ENCODE peak calls at places on chromosomes 3 and 15, in ten cellular contexts. One of them, this sample, is unnamed.

GRCh38 chr15:55683366-55683765 is 59.6 kb downstream of the PRTG start:
- DNase-seq in AG09309: peak; percentile 14
- DNase-seq in fibroblast of the aortic adventitia: peak; percentile 90
- DNase-seq in AG04450: no peak
- DNase-seq in activated B cell treated with CpG ODN at 0.5 μM for 24 hours: no peak
- DNase-seq in choroid plexus epithelial cell: peak; percentile 15
- DNase-seq in Peyer's patch: no peak
- DNase-seq in HFF-Myc: no peak
- DNase-seq in RWPE1: no peak
- DNase-seq in progenitor cell of endocrine pancreas: no peak
- DNase-seq in this sample: no peak

GRCh38 chr3:18830087-18830486 is 318.2 kb upstream of the KCNH8 start:
- DNase-seq in AG09309: no peak
- DNase-seq in fibroblast of the aortic adventitia: no peak
- DNase-seq in AG04450: no peak
- DNase-seq in activated B cell treated with CpG ODN at 0.5 μM for 24 hours: no peak
- DNase-seq in choroid plexus epithelial cell: no peak
- DNase-seq in Peyer's patch: no peak
- DNase-seq in HFF-Myc: no peak
- DNase-seq in RWPE1: no peak
- DNase-seq in progenitor cell of endocrine pancreas: no peak
- DNase-seq in this sample: no peak

GRCh38 chr15:37764733-37765191 is 169.7 kb upstream of the TMCO5A start:
- DNase-seq in AG09309: peak; percentile 8
- DNase-seq in fibroblast of the aortic adventitia: peak; percentile 83
- DNase-seq in AG04450: peak; percentile 15
- DNase-seq in activated B cell treated with CpG ODN at 0.5 μM for 24 hours: no peak
- DNase-seq in choroid plexus epithelial cell: peak; percentile 87
- DNase-seq in Peyer's patch: peak; percentile 60
- DNase-seq in HFF-Myc: peak; percentile 56
- DNase-seq in RWPE1: peak; percentile 36
- DNase-seq in progenitor cell of endocrine pancreas: no peak
- DNase-seq in this sample: peak; percentile 14

GRCh38 chr3:73192036-73192738 is 130.7 kb downstream of the EBLN2 start:
- DNase-seq in AG09309: no peak
- DNase-seq in fibroblast of the aortic adventitia: no peak
- DNase-seq in AG04450: no peak
- DNase-seq in activated B cell treated with CpG ODN at 0.5 μM for 24 hours: no peak
- DNase-seq in choroid plexus epithelial cell: no peak
- DNase-seq in Peyer's patch: no peak
- DNase-seq in HFF-Myc: no peak
- DNase-seq in RWPE1: no peak
- DNase-seq in progenitor cell of endocrine pancreas: no peak
- DNase-seq in this sample: no peak

GRCh38 chr3:127775398-127776109 is 46.8 kb downstream of the MGLL start:
- DNase-seq in AG09309: no peak
- DNase-seq in fibroblast of the aortic adventitia: peak; percentile 64
- DNase-seq in AG04450: peak; percentile 43
- DNase-seq in activated B cell treated with CpG ODN at 0.5 μM for 24 hours: no peak
- DNase-seq in choroid plexus epithelial cell: peak; percentile 60
- DNase-seq in Peyer's patch: no peak
- DNase-seq in HFF-Myc: no peak
- DNase-seq in RWPE1: no peak
- DNase-seq in progenitor cell of endocrine pancreas: no peak
- DNase-seq in this sample: peak; percentile 14

GRCh38 chr3:126606021-126606420 is 47.3 kb upstream of the C3orf22 start:
- DNase-seq in AG09309: no peak
- DNase-seq in fibroblast of the aortic adventitia: no peak
- DNase-seq in AG04450: no peak
- DNase-seq in activated B cell treated with CpG ODN at 0.5 μM for 24 hours: no peak
- DNase-seq in choroid plexus epithelial cell: no peak
- DNase-seq in Peyer's patch: no peak
- DNase-seq in HFF-Myc: no peak
- DNase-seq in RWPE1: no peak
- DNase-seq in progenitor cell of endocrine pancreas: no peak
- DNase-seq in this sample: no peak

GRCh38 chr3:45507820-45508317 is 86.7 kb upstream of the LIMD1 start:
- DNase-seq in AG09309: no peak
- DNase-seq in fibroblast of the aortic adventitia: peak; percentile 29
- DNase-seq in AG04450: no peak
- DNase-seq in activated B cell treated with CpG ODN at 0.5 μM for 24 hours: no peak
- DNase-seq in choroid plexus epithelial cell: peak; percentile 94
- DNase-seq in Peyer's patch: no peak
- DNase-seq in HFF-Myc: peak; percentile 30
- DNase-seq in RWPE1: no peak
- DNase-seq in progenitor cell of endocrine pancreas: no peak
- DNase-seq in this sample: peak; percentile 49

GRCh38 chr3:43489918-43490317 is 131.9 kb downstream of the ANO10 start:
- DNase-seq in AG09309: no peak
- DNase-seq in fibroblast of the aortic adventitia: no peak
- DNase-seq in AG04450: no peak
- DNase-seq in activated B cell treated with CpG ODN at 0.5 μM for 24 hours: no peak
- DNase-seq in choroid plexus epithelial cell: no peak
- DNase-seq in Peyer's patch: no peak
- DNase-seq in HFF-Myc: no peak
- DNase-seq in RWPE1: no peak
- DNase-seq in progenitor cell of endocrine pancreas: no peak
- DNase-seq in this sample: no peak

GRCh38 chr3:128605091-128606046 is 45.2 kb downstream of the RPN1 start:
- DNase-seq in AG09309: no peak
- DNase-seq in fibroblast of the aortic adventitia: no peak
- DNase-seq in AG04450: no peak
- DNase-seq in activated B cell treated with CpG ODN at 0.5 μM for 24 hours: no peak
- DNase-seq in choroid plexus epithelial cell: no peak
- DNase-seq in Peyer's patch: no peak
- DNase-seq in HFF-Myc: no peak
- DNase-seq in RWPE1: no peak
- DNase-seq in progenitor cell of endocrine pancreas: no peak
- DNase-seq in this sample: no peak

GRCh38 chr15:95875141-95875643 is 455.3 kb upstream of the NR2F2 start:
- DNase-seq in AG09309: peak; percentile 51
- DNase-seq in fibroblast of the aortic adventitia: peak; percentile 57
- DNase-seq in AG04450: no peak
- DNase-seq in activated B cell treated with CpG ODN at 0.5 μM for 24 hours: no peak
- DNase-seq in choroid plexus epithelial cell: peak; percentile 85
- DNase-seq in Peyer's patch: no peak
- DNase-seq in HFF-Myc: peak; percentile 74
- DNase-seq in RWPE1: peak; percentile 30
- DNase-seq in progenitor cell of endocrine pancreas: no peak
- DNase-seq in this sample: no peak

GRCh38 chr3:113769551-113769950 is 22.7 kb downstream of the ATP6V1A start:
- DNase-seq in AG09309: no peak
- DNase-seq in fibroblast of the aortic adventitia: peak; percentile 65
- DNase-seq in AG04450: no peak
- DNase-seq in activated B cell treated with CpG ODN at 0.5 μM for 24 hours: no peak
- DNase-seq in choroid plexus epithelial cell: peak; percentile 72
- DNase-seq in Peyer's patch: no peak
- DNase-seq in HFF-Myc: no peak
- DNase-seq in RWPE1: peak; percentile 55
- DNase-seq in progenitor cell of endocrine pancreas: no peak
- DNase-seq in this sample: no peak

GRCh38 chr3:114450008-114450596 is 156.3 kb downstream of the TIGIT start:
- DNase-seq in AG09309: no peak
- DNase-seq in fibroblast of the aortic adventitia: no peak
- DNase-seq in AG04450: no peak
- DNase-seq in activated B cell treated with CpG ODN at 0.5 μM for 24 hours: no peak
- DNase-seq in choroid plexus epithelial cell: no peak
- DNase-seq in Peyer's patch: no peak
- DNase-seq in HFF-Myc: no peak
- DNase-seq in RWPE1: no peak
- DNase-seq in progenitor cell of endocrine pancreas: no peak
- DNase-seq in this sample: no peak

GRCh38 chr3:156532730-156533129 is 22.2 kb downstream of the SSR3 start:
- DNase-seq in AG09309: no peak
- DNase-seq in fibroblast of the aortic adventitia: no peak
- DNase-seq in AG04450: no peak
- DNase-seq in activated B cell treated with CpG ODN at 0.5 μM for 24 hours: no peak
- DNase-seq in choroid plexus epithelial cell: peak; percentile 42
- DNase-seq in Peyer's patch: no peak
- DNase-seq in HFF-Myc: no peak
- DNase-seq in RWPE1: no peak
- DNase-seq in progenitor cell of endocrine pancreas: no peak
- DNase-seq in this sample: no peak

GRCh38 chr15:65082303-65082958 is 5.9 kb downstream of the KBTBD13 start:
- DNase-seq in AG09309: no peak
- DNase-seq in fibroblast of the aortic adventitia: no peak
- DNase-seq in AG04450: no peak
- DNase-seq in activated B cell treated with CpG ODN at 0.5 μM for 24 hours: no peak
- DNase-seq in choroid plexus epithelial cell: no peak
- DNase-seq in Peyer's patch: peak; percentile 69
- DNase-seq in HFF-Myc: no peak
- DNase-seq in RWPE1: no peak
- DNase-seq in progenitor cell of endocrine pancreas: no peak
- DNase-seq in this sample: no peak

GRCh38 chr3:194928831-194929594 is 243.3 kb downstream of the FAM43A start:
- DNase-seq in AG09309: no peak
- DNase-seq in fibroblast of the aortic adventitia: peak; percentile 46
- DNase-seq in AG04450: no peak
- DNase-seq in activated B cell treated with CpG ODN at 0.5 μM for 24 hours: no peak
- DNase-seq in choroid plexus epithelial cell: no peak
- DNase-seq in Peyer's patch: no peak
- DNase-seq in HFF-Myc: no peak
- DNase-seq in RWPE1: no peak
- DNase-seq in progenitor cell of endocrine pancreas: no peak
- DNase-seq in this sample: peak; percentile 23

GRCh38 chr3:100789582-100789981 is 80.3 kb downstream of the TFG start:
- DNase-seq in AG09309: no peak
- DNase-seq in fibroblast of the aortic adventitia: no peak
- DNase-seq in AG04450: no peak
- DNase-seq in activated B cell treated with CpG ODN at 0.5 μM for 24 hours: no peak
- DNase-seq in choroid plexus epithelial cell: peak; percentile 25
- DNase-seq in Peyer's patch: no peak
- DNase-seq in HFF-Myc: no peak
- DNase-seq in RWPE1: no peak
- DNase-seq in progenitor cell of endocrine pancreas: no peak
- DNase-seq in this sample: no peak

GRCh38 chr3:125406070-125406469 is 30.9 kb upstream of the ZNF148 start:
- DNase-seq in AG09309: no peak
- DNase-seq in fibroblast of the aortic adventitia: no peak
- DNase-seq in AG04450: no peak
- DNase-seq in activated B cell treated with CpG ODN at 0.5 μM for 24 hours: no peak
- DNase-seq in choroid plexus epithelial cell: no peak
- DNase-seq in Peyer's patch: no peak
- DNase-seq in HFF-Myc: no peak
- DNase-seq in RWPE1: no peak
- DNase-seq in progenitor cell of endocrine pancreas: no peak
- DNase-seq in this sample: no peak

GRCh38 chr3:178719036-178719635 is 182.9 kb downstream of the KCNMB2 start:
- DNase-seq in AG09309: no peak
- DNase-seq in fibroblast of the aortic adventitia: no peak
- DNase-seq in AG04450: no peak
- DNase-seq in activated B cell treated with CpG ODN at 0.5 μM for 24 hours: no peak
- DNase-seq in choroid plexus epithelial cell: peak; percentile 63
- DNase-seq in Peyer's patch: no peak
- DNase-seq in HFF-Myc: no peak
- DNase-seq in RWPE1: no peak
- DNase-seq in progenitor cell of endocrine pancreas: no peak
- DNase-seq in this sample: no peak

GRCh38 chr3:57805674-57806073 is 49.6 kb downstream of the SLMAP start:
- DNase-seq in AG09309: peak; percentile 25
- DNase-seq in fibroblast of the aortic adventitia: peak; percentile 73
- DNase-seq in AG04450: peak; percentile 20
- DNase-seq in activated B cell treated with CpG ODN at 0.5 μM for 24 hours: no peak
- DNase-seq in choroid plexus epithelial cell: peak; percentile 66
- DNase-seq in Peyer's patch: peak; percentile 59
- DNase-seq in HFF-Myc: peak; percentile 52
- DNase-seq in RWPE1: peak; percentile 82
- DNase-seq in progenitor cell of endocrine pancreas: no peak
- DNase-seq in this sample: no peak

GRCh38 chr3:106251160-106251892 is 382.5 kb upstream of the CBLB start:
- DNase-seq in AG09309: no peak
- DNase-seq in fibroblast of the aortic adventitia: no peak
- DNase-seq in AG04450: no peak
- DNase-seq in activated B cell treated with CpG ODN at 0.5 μM for 24 hours: no peak
- DNase-seq in choroid plexus epithelial cell: no peak
- DNase-seq in Peyer's patch: no peak
- DNase-seq in HFF-Myc: no peak
- DNase-seq in RWPE1: no peak
- DNase-seq in progenitor cell of endocrine pancreas: no peak
- DNase-seq in this sample: no peak
- TF ChIP-seq CTCF in AG09309: no peak
- TF ChIP-seq CTCF in fibroblast of the aortic adventitia: no peak
- TF ChIP-seq CTCF in AG04450: no peak
- TF ChIP-seq CTCF in activated B cell treated with CpG ODN at 0.5 μM for 24 hours: no peak
- TF ChIP-seq CTCF in choroid plexus epithelial cell: no peak
- TF ChIP-seq CTCF in Peyer's patch: peak; percentile 22
- TF ChIP-seq CTCF in HFF-Myc: no peak
- TF ChIP-seq CTCF in RWPE1: no peak
- TF ChIP-seq CTCF in progenitor cell of endocrine pancreas: no peak
- TF ChIP-seq CTCF in this sample: no peak

GRCh38 chr15:26032162-26032846 is 169.2 kb upstream of the ATP10A start:
- DNase-seq in AG09309: no peak
- DNase-seq in fibroblast of the aortic adventitia: no peak
- DNase-seq in AG04450: no peak
- DNase-seq in activated B cell treated with CpG ODN at 0.5 μM for 24 hours: no peak
- DNase-seq in choroid plexus epithelial cell: no peak
- DNase-seq in Peyer's patch: no peak
- DNase-seq in HFF-Myc: no peak
- DNase-seq in RWPE1: no peak
- DNase-seq in progenitor cell of endocrine pancreas: no peak
- DNase-seq in this sample: no peak

GRCh38 chr15:26038693-26039092 is 175.6 kb upstream of the ATP10A start:
- DNase-seq in AG09309: no peak
- DNase-seq in fibroblast of the aortic adventitia: no peak
- DNase-seq in AG04450: no peak
- DNase-seq in activated B cell treated with CpG ODN at 0.5 μM for 24 hours: no peak
- DNase-seq in choroid plexus epithelial cell: no peak
- DNase-seq in Peyer's patch: no peak
- DNase-seq in HFF-Myc: no peak
- DNase-seq in RWPE1: no peak
- DNase-seq in progenitor cell of endocrine pancreas: no peak
- DNase-seq in this sample: no peak

GRCh38 chr15:26037369-26037768 is 174.2 kb upstream of the ATP10A start:
- DNase-seq in AG09309: no peak
- DNase-seq in fibroblast of the aortic adventitia: peak; percentile 3
- DNase-seq in AG04450: no peak
- DNase-seq in activated B cell treated with CpG ODN at 0.5 μM for 24 hours: no peak
- DNase-seq in choroid plexus epithelial cell: no peak
- DNase-seq in Peyer's patch: no peak
- DNase-seq in HFF-Myc: no peak
- DNase-seq in RWPE1: no peak
- DNase-seq in progenitor cell of endocrine pancreas: no peak
- DNase-seq in this sample: no peak
- TF ChIP-seq CTCF in AG09309: peak; percentile 7
- TF ChIP-seq CTCF in fibroblast of the aortic adventitia: peak; percentile 15
- TF ChIP-seq CTCF in AG04450: peak; percentile 26
- TF ChIP-seq CTCF in activated B cell treated with CpG ODN at 0.5 μM for 24 hours: no peak
- TF ChIP-seq CTCF in choroid plexus epithelial cell: no peak
- TF ChIP-seq CTCF in Peyer's patch: no peak
- TF ChIP-seq CTCF in HFF-Myc: no peak
- TF ChIP-seq CTCF in RWPE1: peak; percentile 11
- TF ChIP-seq CTCF in progenitor cell of endocrine pancreas: no peak
- TF ChIP-seq CTCF in this sample: peak; percentile 34

GRCh38 chr3:49719214-49719884 is at the start of gene AMIGO3:
- DNase-seq in AG09309: peak; percentile 58
- DNase-seq in fibroblast of the aortic adventitia: peak; percentile 89
- DNase-seq in AG04450: peak; percentile 73
- DNase-seq in activated B cell treated with CpG ODN at 0.5 μM for 24 hours: peak; percentile 89
- DNase-seq in choroid plexus epithelial cell: peak; percentile 93
- DNase-seq in Peyer's patch: peak; percentile 98
- DNase-seq in HFF-Myc: peak; percentile 75
- DNase-seq in RWPE1: peak; percentile 95
- DNase-seq in progenitor cell of endocrine pancreas: peak; percentile 76
- DNase-seq in this sample: peak; percentile 90
- TF ChIP-seq CTCF in AG09309: peak; percentile 42
- TF ChIP-seq CTCF in fibroblast of the aortic adventitia: peak; percentile 63
- TF ChIP-seq CTCF in AG04450: peak; percentile 36
- TF ChIP-seq CTCF in activated B cell treated with CpG ODN at 0.5 μM for 24 hours: no peak
- TF ChIP-seq CTCF in choroid plexus epithelial cell: peak; percentile 54
- TF ChIP-seq CTCF in Peyer's patch: peak; percentile 62
- TF ChIP-seq CTCF in HFF-Myc: no peak
- TF ChIP-seq CTCF in RWPE1: peak; percentile 37
- TF ChIP-seq CTCF in progenitor cell of endocrine pancreas: peak; percentile 72
- TF ChIP-seq CTCF in this sample: peak; percentile 73

GRCh38 chr3:184289426-184289938 is 9.6 kb upstream of the PSMD2 start:
- DNase-seq in AG09309: no peak
- DNase-seq in fibroblast of the aortic adventitia: peak; percentile 60
- DNase-seq in AG04450: no peak
- DNase-seq in activated B cell treated with CpG ODN at 0.5 μM for 24 hours: peak; percentile 30
- DNase-seq in choroid plexus epithelial cell: peak; percentile 67
- DNase-seq in Peyer's patch: peak; percentile 67
- DNase-seq in HFF-Myc: peak; percentile 32
- DNase-seq in RWPE1: peak; percentile 68
- DNase-seq in progenitor cell of endocrine pancreas: peak; percentile 23
- DNase-seq in this sample: peak; percentile 56
- TF ChIP-seq CTCF in AG09309: peak; percentile 70
- TF ChIP-seq CTCF in fibroblast of the aortic adventitia: peak; percentile 59
- TF ChIP-seq CTCF in AG04450: peak; percentile 71
- TF ChIP-seq CTCF in activated B cell treated with CpG ODN at 0.5 μM for 24 hours: no peak
- TF ChIP-seq CTCF in choroid plexus epithelial cell: peak; percentile 78
- TF ChIP-seq CTCF in Peyer's patch: peak; percentile 52
- TF ChIP-seq CTCF in HFF-Myc: peak; percentile 79
- TF ChIP-seq CTCF in RWPE1: peak; percentile 74
- TF ChIP-seq CTCF in progenitor cell of endocrine pancreas: peak; percentile 60
- TF ChIP-seq CTCF in this sample: peak; percentile 66

This sample was measured in neural crest cell.